ENCODE peak calls at places on chromosomes 3 and 15, in nine cellular contexts. C, G, N, E, U, P, Y, Z and Q are unnamed samples.

GRCh38 chr3:148021400-148021799 is 612.2 kb downstream of the ZIC1 start:
- DNase-seq in C (no peak), G (no peak), N (no peak), E (no peak), U (no peak), P (no peak), Y (no peak), Z (no peak), Q (no peak)

GRCh38 chr3:54344601-54345216 is 222.4 kb downstream of the CACNA2D3 start:
- DNase-seq in C (no peak), G (no peak), N (no peak), E (no peak), U (no peak), P (no peak), Y (no peak), Z (no peak), Q (no peak)

GRCh38 chr3:17183951-17184550 is 299.3 kb downstream of the PLCL2 start:
- DNase-seq in C (no peak), G (no peak), N (no peak), E (no peak), U (no peak), P (peak; percentile 11), Y (peak; percentile 62), Z (no peak), Q (no peak)

GRCh38 chr15:25345943-25346342 is 92.9 kb downstream of the UBE3A start:
- DNase-seq in C (peak; percentile 82), G (no peak), N (no peak), E (no peak), U (no peak), P (no peak), Y (peak; percentile 4), Z (no peak), Q (no peak)

GRCh38 chr3:143471705-143472104 is 352.1 kb downstream of the CHST2 start:
- DNase-seq in C (no peak), G (no peak), N (no peak), E (no peak), U (no peak), P (no peak), Y (no peak), Z (no peak), Q (no peak)

GRCh38 chr3:27721717-27722564 is at the start of gene EOMES:
- DNase-seq in C (peak; percentile 21), G (peak; percentile 55), N (peak; percentile 42), E (peak; percentile 37), U (no peak), P (peak; percentile 86), Y (no peak), Z (no peak), Q (peak; percentile 54)

GRCh38 chr3:50292924-50293801 is 934 bp upstream of the IFRD2 start:
- DNase-seq in C (no peak), G (peak; percentile 53), N (no peak), E (no peak), U (no peak), P (no peak), Y (no peak), Z (peak; percentile 34), Q (no peak)

GRCh38 chr3:143040264-143040879 is 39.0 kb downstream of the U2SURP start:
- DNase-seq in C (no peak), G (no peak), N (no peak), E (no peak), U (no peak), P (no peak), Y (peak; percentile 56), Z (no peak), Q (no peak)

GRCh38 chr15:54915382-54915781 is 281.4 kb downstream of the RSL24D1 start:
- DNase-seq in C (no peak), G (no peak), N (no peak), E (no peak), U (no peak), P (no peak), Y (no peak), Z (no peak), Q (no peak)

GRCh38 chr15:75843618-75844610 is 667 bp downstream of the UBE2Q2 start:
- DNase-seq in C (peak; percentile 54), G (peak; percentile 51), N (peak; percentile 70), E (peak; percentile 68), U (no peak), P (peak; percentile 79), Y (peak; percentile 37), Z (peak; percentile 47), Q (peak; percentile 51)

GRCh38 chr15:75844629-75845390 is 1.6 kb downstream of the UBE2Q2 start:
- DNase-seq in C (no peak), G (no peak), N (no peak), E (no peak), U (no peak), P (no peak), Y (no peak), Z (no peak), Q (no peak)

GRCh38 chr15:75840659-75841058 is 2.6 kb upstream of the UBE2Q2 start:
- DNase-seq in C (peak; percentile 8), G (peak; percentile 32), N (no peak), E (no peak), U (no peak), P (peak; percentile 63), Y (peak; percentile 75), Z (peak; percentile 53), Q (peak; percentile 31)

GRCh38 chr15:75842722-75843617 is at the start of gene UBE2Q2:
- DNase-seq in C (peak; percentile 67), G (peak; percentile 66), N (peak; percentile 74), E (peak; percentile 72), U (no peak), P (peak; percentile 93), Y (peak; percentile 62), Z (peak; percentile 65), Q (peak; percentile 56)
- TF ChIP-seq POLR2A in C (no peak), G (no peak), N (no peak), E (no peak), U (peak; percentile 81), P (peak; percentile 78), Y (peak; percentile 66), Z (peak; percentile 65), Q (peak; percentile 56)

GRCh38 chr3:105367406-105368213 is 901 bp downstream of the ALCAM start:
- DNase-seq in C (peak; percentile 68), G (peak; percentile 81), N (peak; percentile 84), E (peak; percentile 38), U (peak; percentile 82), P (peak; percentile 27), Y (peak; percentile 70), Z (peak; percentile 43), Q (no peak)

GRCh38 chr3:105367063-105367405 is 325 bp downstream of the ALCAM start:
- DNase-seq in C (peak; percentile 40), G (peak; percentile 45), N (peak; percentile 31), E (no peak), U (no peak), P (peak; percentile 18), Y (no peak), Z (no peak), Q (no peak)

GRCh38 chr3:105365171-105365535 is 1.6 kb upstream of the ALCAM start:
- DNase-seq in C (no peak), G (peak; percentile 85), N (no peak), E (no peak), U (no peak), P (no peak), Y (no peak), Z (no peak), Q (no peak)

GRCh38 chr3:105365536-105366301 is 990 bp upstream of the ALCAM start:
- DNase-seq in C (peak; percentile 49), G (peak; percentile 67), N (no peak), E (no peak), U (no peak), P (peak; percentile 50), Y (peak; percentile 67), Z (no peak), Q (no peak)

DNA sequence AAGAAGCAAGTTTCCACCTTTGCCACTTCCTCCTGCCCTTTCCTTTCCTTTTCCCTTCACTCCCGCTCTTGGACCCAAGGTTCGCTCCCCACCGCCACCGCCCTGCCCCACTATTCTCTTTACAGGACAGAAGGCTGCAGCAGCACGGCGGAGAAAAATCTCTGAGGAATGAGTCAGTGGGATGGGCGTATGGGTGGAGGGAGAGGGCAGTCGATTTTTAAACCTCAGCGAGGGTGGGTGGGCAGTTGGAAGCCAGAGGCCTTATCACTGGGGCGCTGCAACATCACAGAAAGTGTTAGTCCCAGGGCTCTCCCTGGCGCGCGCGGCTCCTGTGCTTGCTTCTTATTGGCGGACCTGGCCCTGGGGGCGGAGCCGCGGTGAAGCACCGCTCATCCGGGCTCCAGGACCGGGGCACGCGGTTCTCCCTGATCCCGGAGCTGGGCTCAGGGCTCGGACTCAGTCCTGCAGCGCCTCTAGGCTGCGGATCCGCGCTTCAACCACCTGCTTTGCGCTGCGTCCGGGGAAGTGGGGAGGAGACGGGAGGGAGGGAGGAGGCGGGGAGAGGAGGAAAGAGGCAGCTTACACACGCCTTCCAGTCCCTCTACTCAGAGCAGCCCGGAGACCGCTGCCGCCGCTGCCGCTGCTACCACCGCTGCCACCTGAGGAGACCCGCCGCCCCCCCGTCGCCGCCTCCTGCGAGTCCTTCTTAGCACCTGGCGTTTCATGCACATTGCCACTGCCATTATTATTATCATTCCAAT is at the start of gene ALCAM:
- DNase-seq in C (peak; percentile 98), G (peak; percentile 97), N (peak; percentile 93), E (peak; percentile 49), U (peak; percentile 77), P (peak; percentile 82), Y (peak; percentile 99), Z (peak; percentile 83), Q (peak; percentile 64)
- TF ChIP-seq POLR2A in C (peak; percentile 93), G (peak; percentile 99), N (peak; percentile 87), E (peak; percentile 48), U (peak; percentile 82), P (peak; percentile 84), Y (peak; percentile 78), Z (peak; percentile 74), Q (peak; percentile 88)

GRCh38 chr3:64454768-64455167 is 229.5 kb upstream of the PRICKLE2 start:
- DNase-seq in C (no peak), G (no peak), N (no peak), E (no peak), U (no peak), P (no peak), Y (no peak), Z (no peak), Q (no peak)

GRCh38 chr3:64451283-64452012 is 226.2 kb upstream of the PRICKLE2 start:
- DNase-seq in C (no peak), G (no peak), N (no peak), E (no peak), U (no peak), P (no peak), Y (no peak), Z (no peak), Q (no peak)

GRCh38 chr3:64455351-64455750 is 230.1 kb upstream of the PRICKLE2 start:
- DNase-seq in C (no peak), G (no peak), N (no peak), E (no peak), U (no peak), P (no peak), Y (no peak), Z (no peak), Q (no peak)

GRCh38 chr3:64456674-64457073 is 231.1 kb downstream of the ADAMTS9 start:
- DNase-seq in C (no peak), G (no peak), N (no peak), E (no peak), U (no peak), P (no peak), Y (no peak), Z (no peak), Q (no peak)

GRCh38 chr3:64454179-64454578 is 228.9 kb upstream of the PRICKLE2 start:
- DNase-seq in C (no peak), G (no peak), N (no peak), E (no peak), U (no peak), P (no peak), Y (peak; percentile 85), Z (no peak), Q (no peak)
- TF ChIP-seq POLR2A in C (no peak), G (no peak), N (no peak), E (no peak), U (no peak), P (no peak), Y (no peak), Z (no peak), Q (no peak)

GRCh38 chr15:84752700-84753099 is 4.3 kb downstream of the ZNF592 start:
- DNase-seq in C (no peak), G (no peak), N (no peak), E (no peak), U (no peak), P (no peak), Y (peak; percentile 50), Z (no peak), Q (no peak)
- TF ChIP-seq POLR2A in C (no peak), G (no peak), N (no peak), E (no peak), U (no peak), P (no peak), Y (no peak), Z (no peak), Q (no peak)